ENCODE peak calls at places on chromosomes 6 and 20, in four cellular contexts. One of them, this sample, is unnamed.

GRCh38 chr6:134451529-134451928 is 133.6 kb upstream of the SGK1 start:
- DNase-seq in psoas muscle: no peak
- DNase-seq in pancreas: no peak
- DNase-seq in activated naive CD8-positive, alpha-beta T cell treated with anti-CD3 and anti-CD28 coated beads, Interleukin-2, amount 50 U/mL, for 24 hours: no peak
- DNase-seq in this sample: no peak

GRCh38 chr6:88047510-88048150 is at the start of gene SPACA1:
- DNase-seq in pancreas: no peak
- DNase-seq in psoas muscle: peak; percentile 42
- DNase-seq in activated naive CD8-positive, alpha-beta T cell treated with anti-CD3 and anti-CD28 coated beads, Interleukin-2, amount 50 U/mL, for 24 hours: no peak
- DNase-seq in this sample: no peak

GRCh38 chr20:3730803-3731370 is 1.6 kb upstream of the HSPA12B start:
- DNase-seq in psoas muscle: peak; percentile 36
- DNase-seq in pancreas: no peak
- DNase-seq in activated naive CD8-positive, alpha-beta T cell treated with anti-CD3 and anti-CD28 coated beads, Interleukin-2, amount 50 U/mL, for 24 hours: no peak
- DNase-seq in this sample: no peak

GRCh38 chr6:92777146-92777740 is 642.1 kb downstream of the EPHA7 start:
- DNase-seq in pancreas: no peak
- DNase-seq in activated naive CD8-positive, alpha-beta T cell treated with anti-CD3 and anti-CD28 coated beads, Interleukin-2, amount 50 U/mL, for 24 hours: no peak
- DNase-seq in psoas muscle: no peak
- DNase-seq in this sample: peak; percentile 52

GRCh38 chr6:107128175-107128574 is 12.9 kb upstream of the BEND3 start:
- DNase-seq in activated naive CD8-positive, alpha-beta T cell treated with anti-CD3 and anti-CD28 coated beads, Interleukin-2, amount 50 U/mL, for 24 hours: no peak
- DNase-seq in pancreas: no peak
- DNase-seq in psoas muscle: no peak
- DNase-seq in this sample: no peak

GRCh38 chr20:57170343-57170742 is 96.1 kb downstream of the BMP7 start:
- DNase-seq in pancreas: no peak
- DNase-seq in activated naive CD8-positive, alpha-beta T cell treated with anti-CD3 and anti-CD28 coated beads, Interleukin-2, amount 50 U/mL, for 24 hours: no peak
- DNase-seq in psoas muscle: no peak
- DNase-seq in this sample: no peak

GRCh38 chr20:58229198-58229802 is 847 bp upstream of the ANKRD60 start:
- DNase-seq in activated naive CD8-positive, alpha-beta T cell treated with anti-CD3 and anti-CD28 coated beads, Interleukin-2, amount 50 U/mL, for 24 hours: no peak
- DNase-seq in pancreas: no peak
- DNase-seq in psoas muscle: no peak
- DNase-seq in this sample: no peak

GRCh38 chr6:112214749-112215269 is 39.6 kb downstream of the LAMA4 start:
- DNase-seq in psoas muscle: no peak
- DNase-seq in pancreas: no peak
- DNase-seq in activated naive CD8-positive, alpha-beta T cell treated with anti-CD3 and anti-CD28 coated beads, Interleukin-2, amount 50 U/mL, for 24 hours: no peak
- DNase-seq in this sample: peak; percentile 20

GRCh38 chr6:105620878-105621277 is 218.0 kb upstream of the PREP start:
- DNase-seq in activated naive CD8-positive, alpha-beta T cell treated with anti-CD3 and anti-CD28 coated beads, Interleukin-2, amount 50 U/mL, for 24 hours: no peak
- DNase-seq in pancreas: no peak
- DNase-seq in psoas muscle: no peak
- DNase-seq in this sample: no peak

GRCh38 chr6:167330745-167331144 is 5.9 kb downstream of the TTLL2 start:
- DNase-seq in psoas muscle: no peak
- DNase-seq in pancreas: no peak
- DNase-seq in activated naive CD8-positive, alpha-beta T cell treated with anti-CD3 and anti-CD28 coated beads, Interleukin-2, amount 50 U/mL, for 24 hours: no peak
- DNase-seq in this sample: no peak

GRCh38 chr6:29981211-29981812 is 39.0 kb downstream of the HLA-A start:
- DNase-seq in psoas muscle: no peak
- DNase-seq in pancreas: no peak
- DNase-seq in activated naive CD8-positive, alpha-beta T cell treated with anti-CD3 and anti-CD28 coated beads, Interleukin-2, amount 50 U/mL, for 24 hours: no peak
- DNase-seq in this sample: peak; percentile 20

GRCh38 chr20:23299673-23300050 is 50.9 kb upstream of the NXT1 start:
- DNase-seq in psoas muscle: no peak
- DNase-seq in pancreas: no peak
- DNase-seq in activated naive CD8-positive, alpha-beta T cell treated with anti-CD3 and anti-CD28 coated beads, Interleukin-2, amount 50 U/mL, for 24 hours: no peak
- DNase-seq in this sample: no peak

GRCh38 chr20:51802170-51802745 is at the start of gene SALL4:
- DNase-seq in pancreas: peak; percentile 64
- DNase-seq in psoas muscle: no peak
- DNase-seq in activated naive CD8-positive, alpha-beta T cell treated with anti-CD3 and anti-CD28 coated beads, Interleukin-2, amount 50 U/mL, for 24 hours: no peak
- DNase-seq in this sample: no peak

GRCh38 chr6:135883045-135883444 is 31.5 kb downstream of the PDE7B start:
- DNase-seq in activated naive CD8-positive, alpha-beta T cell treated with anti-CD3 and anti-CD28 coated beads, Interleukin-2, amount 50 U/mL, for 24 hours: no peak
- DNase-seq in pancreas: no peak
- DNase-seq in psoas muscle: no peak
- DNase-seq in this sample: no peak

GRCh38 chr6:7161845-7162244 is 54.1 kb downstream of the RREB1 start:
- DNase-seq in psoas muscle: no peak
- DNase-seq in activated naive CD8-positive, alpha-beta T cell treated with anti-CD3 and anti-CD28 coated beads, Interleukin-2, amount 50 U/mL, for 24 hours: no peak
- DNase-seq in pancreas: no peak
- DNase-seq in this sample: no peak

GRCh38 chr20:38723982-38724602 is at the start of gene SLC32A1:
- DNase-seq in pancreas: no peak
- DNase-seq in activated naive CD8-positive, alpha-beta T cell treated with anti-CD3 and anti-CD28 coated beads, Interleukin-2, amount 50 U/mL, for 24 hours: peak; percentile 8
- DNase-seq in psoas muscle: no peak
- DNase-seq in this sample: no peak

GRCh38 chr20:36676701-36677421 is 30.9 kb upstream of the SLA2 start:
- DNase-seq in activated naive CD8-positive, alpha-beta T cell treated with anti-CD3 and anti-CD28 coated beads, Interleukin-2, amount 50 U/mL, for 24 hours: no peak
- DNase-seq in pancreas: no peak
- DNase-seq in psoas muscle: no peak
- DNase-seq in this sample: no peak

GRCh38 chr20:58890454-58891075 is 38.0 kb downstream of the GNAS start:
- DNase-seq in activated naive CD8-positive, alpha-beta T cell treated with anti-CD3 and anti-CD28 coated beads, Interleukin-2, amount 50 U/mL, for 24 hours: peak; percentile 77
- DNase-seq in psoas muscle: peak; percentile 88
- DNase-seq in pancreas: peak; percentile 81
- DNase-seq in this sample: peak; percentile 19

GRCh38 chr6:16157909-16158308 is 29.0 kb downstream of the MYLIP start:
- DNase-seq in activated naive CD8-positive, alpha-beta T cell treated with anti-CD3 and anti-CD28 coated beads, Interleukin-2, amount 50 U/mL, for 24 hours: no peak
- DNase-seq in psoas muscle: peak; percentile 81
- DNase-seq in pancreas: no peak
- DNase-seq in this sample: no peak

GRCh38 chr20:33046412-33046811 is 7.3 kb upstream of the BPIFB3 start:
- DNase-seq in psoas muscle: no peak
- DNase-seq in pancreas: no peak
- DNase-seq in activated naive CD8-positive, alpha-beta T cell treated with anti-CD3 and anti-CD28 coated beads, Interleukin-2, amount 50 U/mL, for 24 hours: no peak
- DNase-seq in this sample: no peak

This sample was measured in MV-4-11.